ENCODE peak calls at places on chromosomes 16 and 17, in ten cellular contexts. One of them, this sample, is unnamed.

GRCh38 chr17:3976675-3977171 is 12.5 kb upstream of the ATP2A3 start:
- DNase-seq in left ventricle myocardium inferior: peak; percentile 88
- DNase-seq in heart right ventricle: peak; percentile 89
- DNase-seq in endothelial cell: no peak
- DNase-seq in prostate gland: peak; percentile 93
- DNase-seq in WERI-Rb-1: no peak
- DNase-seq in OCI-LY7: no peak
- DNase-seq in AG04450: no peak
- DNase-seq in lower leg skin: peak; percentile 36
- DNase-seq in activated B cell treated with CpG ODN at 0.5 μM for 24 hours: no peak
- DNase-seq in this sample: no peak

GRCh38 chr17:16352838-16353701 is at the start of gene CENPV:
- DNase-seq in heart right ventricle: no peak
- DNase-seq in activated B cell treated with CpG ODN at 0.5 μM for 24 hours: peak; percentile 73
- DNase-seq in lower leg skin: no peak
- DNase-seq in OCI-LY7: peak; percentile 85
- DNase-seq in WERI-Rb-1: peak; percentile 64
- DNase-seq in AG04450: no peak
- DNase-seq in prostate gland: peak; percentile 20
- DNase-seq in left ventricle myocardium inferior: peak; percentile 32
- DNase-seq in endothelial cell: peak; percentile 67
- DNase-seq in this sample: no peak

GRCh38 chr17:46152423-46152822 is 40.8 kb downstream of the KANSL1 start:
- DNase-seq in prostate gland: no peak
- DNase-seq in AG04450: no peak
- DNase-seq in heart right ventricle: no peak
- DNase-seq in OCI-LY7: peak; percentile 84
- DNase-seq in endothelial cell: no peak
- DNase-seq in activated B cell treated with CpG ODN at 0.5 μM for 24 hours: no peak
- DNase-seq in lower leg skin: no peak
- DNase-seq in left ventricle myocardium inferior: no peak
- DNase-seq in WERI-Rb-1: no peak
- DNase-seq in this sample: no peak

GRCh38 chr17:27362909-27363308 is 69.0 kb downstream of the WSB1 start:
- DNase-seq in heart right ventricle: no peak
- DNase-seq in left ventricle myocardium inferior: no peak
- DNase-seq in AG04450: no peak
- DNase-seq in endothelial cell: no peak
- DNase-seq in WERI-Rb-1: no peak
- DNase-seq in lower leg skin: no peak
- DNase-seq in activated B cell treated with CpG ODN at 0.5 μM for 24 hours: no peak
- DNase-seq in OCI-LY7: no peak
- DNase-seq in prostate gland: no peak
- DNase-seq in this sample: no peak

GRCh38 chr17:79626156-79626890 is 15.5 kb upstream of the RBFOX3 start:
- DNase-seq in lower leg skin: no peak
- DNase-seq in prostate gland: no peak
- DNase-seq in WERI-Rb-1: peak; percentile 67
- DNase-seq in heart right ventricle: peak; percentile 1
- DNase-seq in activated B cell treated with CpG ODN at 0.5 μM for 24 hours: no peak
- DNase-seq in AG04450: no peak
- DNase-seq in endothelial cell: no peak
- DNase-seq in OCI-LY7: no peak
- DNase-seq in left ventricle myocardium inferior: peak; percentile 4
- DNase-seq in this sample: peak; percentile 62

GRCh38 chr17:7478276-7479138 is 924 bp downstream of the ZBTB4 start:
- DNase-seq in heart right ventricle: peak; percentile 57
- DNase-seq in left ventricle myocardium inferior: peak; percentile 61
- DNase-seq in endothelial cell: no peak
- DNase-seq in OCI-LY7: no peak
- DNase-seq in activated B cell treated with CpG ODN at 0.5 μM for 24 hours: peak; percentile 34
- DNase-seq in prostate gland: peak; percentile 42
- DNase-seq in lower leg skin: no peak
- DNase-seq in AG04450: no peak
- DNase-seq in WERI-Rb-1: peak; percentile 67
- DNase-seq in this sample: no peak

GRCh38 chr16:57446530-57447141 is 549 bp downstream of the CIAPIN1 start:
- DNase-seq in AG04450: no peak
- DNase-seq in endothelial cell: no peak
- DNase-seq in prostate gland: no peak
- DNase-seq in WERI-Rb-1: peak; percentile 16
- DNase-seq in lower leg skin: no peak
- DNase-seq in left ventricle myocardium inferior: peak; percentile 36
- DNase-seq in OCI-LY7: peak; percentile 62
- DNase-seq in heart right ventricle: peak; percentile 42
- DNase-seq in activated B cell treated with CpG ODN at 0.5 μM for 24 hours: no peak
- DNase-seq in this sample: no peak

GRCh38 chr16:27204232-27204915 is 1.0 kb downstream of the KDM8 start:
- DNase-seq in left ventricle myocardium inferior: no peak
- DNase-seq in prostate gland: no peak
- DNase-seq in heart right ventricle: no peak
- DNase-seq in WERI-Rb-1: no peak
- DNase-seq in activated B cell treated with CpG ODN at 0.5 μM for 24 hours: no peak
- DNase-seq in AG04450: no peak
- DNase-seq in endothelial cell: no peak
- DNase-seq in lower leg skin: no peak
- DNase-seq in OCI-LY7: peak; percentile 49
- DNase-seq in this sample: no peak

GRCh38 chr17:5821813-5822212 is 237.5 kb upstream of the NLRP1 start:
- DNase-seq in lower leg skin: no peak
- DNase-seq in endothelial cell: no peak
- DNase-seq in left ventricle myocardium inferior: no peak
- DNase-seq in heart right ventricle: no peak
- DNase-seq in activated B cell treated with CpG ODN at 0.5 μM for 24 hours: no peak
- DNase-seq in WERI-Rb-1: no peak
- DNase-seq in prostate gland: no peak
- DNase-seq in OCI-LY7: no peak
- DNase-seq in AG04450: no peak
- DNase-seq in this sample: peak; percentile 56
- TF ChIP-seq CTCF in lower leg skin: no peak
- TF ChIP-seq CTCF in endothelial cell: no peak
- TF ChIP-seq CTCF in left ventricle myocardium inferior: no peak
- TF ChIP-seq CTCF in heart right ventricle: no peak
- TF ChIP-seq CTCF in activated B cell treated with CpG ODN at 0.5 μM for 24 hours: no peak
- TF ChIP-seq CTCF in WERI-Rb-1: no peak
- TF ChIP-seq CTCF in prostate gland: no peak
- TF ChIP-seq CTCF in OCI-LY7: no peak
- TF ChIP-seq CTCF in AG04450: no peak
- TF ChIP-seq CTCF in this sample: no peak

DNA sequence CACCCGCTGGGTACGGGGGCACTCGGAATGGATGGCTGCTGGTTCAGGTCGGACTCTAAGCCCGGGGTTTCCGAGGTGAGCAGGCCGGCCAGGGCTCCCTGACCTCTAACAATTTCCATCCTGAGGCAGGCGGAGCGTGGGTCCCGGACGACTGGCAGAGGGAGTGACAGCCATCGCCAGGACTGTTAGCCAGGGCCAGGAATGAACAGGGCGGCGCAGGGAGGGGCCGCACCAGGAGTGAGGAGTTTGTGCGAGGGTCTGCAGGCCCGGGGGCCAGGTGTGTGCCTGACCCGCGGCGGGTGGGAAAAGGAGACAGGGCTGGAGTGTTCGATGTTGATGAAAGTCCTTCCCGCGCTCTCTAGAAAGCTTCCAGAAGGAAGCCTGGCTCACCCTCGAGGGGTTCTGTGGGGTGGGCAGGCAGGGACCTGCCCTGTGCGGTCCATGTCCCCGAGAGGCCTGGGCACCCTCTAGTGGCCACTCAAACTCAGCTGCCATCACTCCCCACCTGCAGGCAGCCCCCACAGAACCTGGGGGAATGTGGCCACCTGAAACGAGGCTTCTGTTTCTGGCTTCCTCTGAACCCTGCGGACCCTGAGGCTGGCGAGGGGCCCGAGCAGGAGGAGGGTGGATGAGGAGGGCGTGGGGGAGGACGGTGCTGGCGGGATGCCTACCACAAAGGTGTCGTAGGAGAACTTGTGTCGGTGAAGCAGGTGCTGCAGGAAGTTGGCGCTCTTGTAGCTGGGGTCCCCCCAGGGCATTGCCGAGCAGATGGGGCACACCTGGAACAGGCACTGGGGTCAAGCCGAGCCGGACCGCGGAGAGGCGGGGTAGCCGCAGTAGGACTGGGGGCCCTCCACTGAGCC is 8.1 kb downstream of the RNF166 start:
- DNase-seq in OCI-LY7: peak; percentile 20
- DNase-seq in activated B cell treated with CpG ODN at 0.5 μM for 24 hours: no peak
- DNase-seq in AG04450: no peak
- DNase-seq in left ventricle myocardium inferior: no peak
- DNase-seq in WERI-Rb-1: peak; percentile 30
- DNase-seq in lower leg skin: no peak
- DNase-seq in prostate gland: no peak
- DNase-seq in heart right ventricle: no peak
- DNase-seq in endothelial cell: no peak
- DNase-seq in this sample: no peak
- TF ChIP-seq CTCF in OCI-LY7: peak; percentile 56
- TF ChIP-seq CTCF in activated B cell treated with CpG ODN at 0.5 μM for 24 hours: no peak
- TF ChIP-seq CTCF in AG04450: peak; percentile 31
- TF ChIP-seq CTCF in left ventricle myocardium inferior: peak; percentile 55
- TF ChIP-seq CTCF in WERI-Rb-1: peak; percentile 69
- TF ChIP-seq CTCF in lower leg skin: no peak
- TF ChIP-seq CTCF in prostate gland: peak; percentile 8
- TF ChIP-seq CTCF in heart right ventricle: peak; percentile 16
- TF ChIP-seq CTCF in endothelial cell: peak; percentile 22
- TF ChIP-seq CTCF in this sample: peak; percentile 29

GRCh38 chr16:25110392-25110947 is 1.1 kb upstream of the LCMT1 start:
- DNase-seq in AG04450: no peak
- DNase-seq in endothelial cell: no peak
- DNase-seq in lower leg skin: no peak
- DNase-seq in OCI-LY7: peak; percentile 78
- DNase-seq in prostate gland: no peak
- DNase-seq in WERI-Rb-1: no peak
- DNase-seq in activated B cell treated with CpG ODN at 0.5 μM for 24 hours: no peak
- DNase-seq in heart right ventricle: no peak
- DNase-seq in left ventricle myocardium inferior: no peak
- DNase-seq in this sample: no peak

GRCh38 chr16:25109643-25110042 is 1.9 kb upstream of the LCMT1 start:
- DNase-seq in endothelial cell: no peak
- DNase-seq in lower leg skin: peak; percentile 50
- DNase-seq in OCI-LY7: no peak
- DNase-seq in WERI-Rb-1: no peak
- DNase-seq in AG04450: peak; percentile 91
- DNase-seq in left ventricle myocardium inferior: no peak
- DNase-seq in activated B cell treated with CpG ODN at 0.5 μM for 24 hours: no peak
- DNase-seq in heart right ventricle: peak; percentile 72
- DNase-seq in prostate gland: no peak
- DNase-seq in this sample: no peak

GRCh38 chr16:25108054-25108453 is 3.5 kb upstream of the LCMT1 start:
- DNase-seq in activated B cell treated with CpG ODN at 0.5 μM for 24 hours: no peak
- DNase-seq in left ventricle myocardium inferior: no peak
- DNase-seq in WERI-Rb-1: peak; percentile 58
- DNase-seq in AG04450: no peak
- DNase-seq in prostate gland: no peak
- DNase-seq in heart right ventricle: no peak
- DNase-seq in lower leg skin: no peak
- DNase-seq in endothelial cell: no peak
- DNase-seq in OCI-LY7: peak; percentile 73
- DNase-seq in this sample: no peak

GRCh38 chr16:25114121-25114520 is 2.6 kb downstream of the LCMT1 start:
- DNase-seq in WERI-Rb-1: no peak
- DNase-seq in AG04450: no peak
- DNase-seq in endothelial cell: no peak
- DNase-seq in heart right ventricle: no peak
- DNase-seq in prostate gland: no peak
- DNase-seq in activated B cell treated with CpG ODN at 0.5 μM for 24 hours: no peak
- DNase-seq in left ventricle myocardium inferior: no peak
- DNase-seq in lower leg skin: no peak
- DNase-seq in OCI-LY7: no peak
- DNase-seq in this sample: no peak

GRCh38 chr16:25111403-25112166 is at the start of gene LCMT1:
- DNase-seq in activated B cell treated with CpG ODN at 0.5 μM for 24 hours: peak; percentile 78
- DNase-seq in WERI-Rb-1: peak; percentile 93
- DNase-seq in AG04450: peak; percentile 91
- DNase-seq in OCI-LY7: peak; percentile 98
- DNase-seq in lower leg skin: peak; percentile 97
- DNase-seq in prostate gland: peak; percentile 96
- DNase-seq in left ventricle myocardium inferior: peak; percentile 87
- DNase-seq in endothelial cell: peak; percentile 83
- DNase-seq in heart right ventricle: peak; percentile 96
- DNase-seq in this sample: peak; percentile 95
- TF ChIP-seq CTCF in activated B cell treated with CpG ODN at 0.5 μM for 24 hours: no peak
- TF ChIP-seq CTCF in WERI-Rb-1: no peak
- TF ChIP-seq CTCF in AG04450: no peak
- TF ChIP-seq CTCF in OCI-LY7: no peak
- TF ChIP-seq CTCF in lower leg skin: no peak
- TF ChIP-seq CTCF in prostate gland: no peak
- TF ChIP-seq CTCF in left ventricle myocardium inferior: peak; percentile 11
- TF ChIP-seq CTCF in endothelial cell: no peak
- TF ChIP-seq CTCF in heart right ventricle: no peak
- TF ChIP-seq CTCF in this sample: no peak

GRCh38 chr17:67633751-67634191 is 84.0 kb upstream of the NOL11 start:
- DNase-seq in prostate gland: no peak
- DNase-seq in left ventricle myocardium inferior: peak; percentile 44
- DNase-seq in endothelial cell: no peak
- DNase-seq in heart right ventricle: peak; percentile 65
- DNase-seq in lower leg skin: no peak
- DNase-seq in AG04450: no peak
- DNase-seq in OCI-LY7: no peak
- DNase-seq in activated B cell treated with CpG ODN at 0.5 μM for 24 hours: no peak
- DNase-seq in WERI-Rb-1: no peak
- DNase-seq in this sample: no peak

GRCh38 chr17:67625971-67626370 is 91.8 kb upstream of the NOL11 start:
- DNase-seq in lower leg skin: no peak
- DNase-seq in OCI-LY7: no peak
- DNase-seq in heart right ventricle: no peak
- DNase-seq in endothelial cell: no peak
- DNase-seq in activated B cell treated with CpG ODN at 0.5 μM for 24 hours: no peak
- DNase-seq in WERI-Rb-1: no peak
- DNase-seq in prostate gland: no peak
- DNase-seq in AG04450: no peak
- DNase-seq in left ventricle myocardium inferior: no peak
- DNase-seq in this sample: no peak

GRCh38 chr17:67624886-67625656 is 92.7 kb upstream of the NOL11 start:
- DNase-seq in heart right ventricle: no peak
- DNase-seq in activated B cell treated with CpG ODN at 0.5 μM for 24 hours: no peak
- DNase-seq in AG04450: no peak
- DNase-seq in lower leg skin: no peak
- DNase-seq in left ventricle myocardium inferior: no peak
- DNase-seq in WERI-Rb-1: no peak
- DNase-seq in prostate gland: no peak
- DNase-seq in endothelial cell: no peak
- DNase-seq in OCI-LY7: no peak
- DNase-seq in this sample: no peak

GRCh38 chr17:67628580-67629013 is 89.1 kb upstream of the NOL11 start:
- DNase-seq in prostate gland: no peak
- DNase-seq in endothelial cell: peak; percentile 24
- DNase-seq in left ventricle myocardium inferior: peak; percentile 26
- DNase-seq in WERI-Rb-1: peak; percentile 53
- DNase-seq in AG04450: no peak
- DNase-seq in lower leg skin: no peak
- DNase-seq in OCI-LY7: peak; percentile 8
- DNase-seq in activated B cell treated with CpG ODN at 0.5 μM for 24 hours: no peak
- DNase-seq in heart right ventricle: no peak
- DNase-seq in this sample: no peak

DNA sequence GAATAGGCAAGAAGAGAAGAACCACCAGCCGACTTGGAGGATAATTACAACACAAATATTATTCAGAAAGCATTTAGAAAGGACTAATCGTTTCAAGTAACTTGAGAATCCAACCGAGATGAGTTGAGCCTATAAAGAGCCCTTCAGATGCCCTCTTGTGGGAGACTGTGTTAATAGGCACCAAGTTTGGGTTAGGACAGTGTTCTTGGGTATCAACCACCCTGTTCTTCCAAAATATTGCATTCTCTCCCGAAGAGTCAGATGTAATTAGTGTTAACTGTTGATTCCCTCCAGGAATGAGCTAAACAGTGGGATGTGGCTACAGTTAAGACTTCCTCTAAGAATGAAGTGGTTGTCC is 87.8 kb upstream of the NOL11 start:
- DNase-seq in heart right ventricle: no peak
- DNase-seq in left ventricle myocardium inferior: no peak
- DNase-seq in endothelial cell: no peak
- DNase-seq in AG04450: no peak
- DNase-seq in OCI-LY7: peak; percentile 46
- DNase-seq in lower leg skin: no peak
- DNase-seq in WERI-Rb-1: no peak
- DNase-seq in activated B cell treated with CpG ODN at 0.5 μM for 24 hours: no peak
- DNase-seq in prostate gland: no peak
- DNase-seq in this sample: no peak
- TF ChIP-seq CTCF in heart right ventricle: peak; percentile 45
- TF ChIP-seq CTCF in left ventricle myocardium inferior: peak; percentile 56
- TF ChIP-seq CTCF in endothelial cell: no peak
- TF ChIP-seq CTCF in AG04450: peak; percentile 70
- TF ChIP-seq CTCF in OCI-LY7: peak; percentile 67
- TF ChIP-seq CTCF in lower leg skin: no peak
- TF ChIP-seq CTCF in WERI-Rb-1: peak; percentile 61
- TF ChIP-seq CTCF in activated B cell treated with CpG ODN at 0.5 μM for 24 hours: no peak
- TF ChIP-seq CTCF in prostate gland: peak; percentile 46
- TF ChIP-seq CTCF in this sample: peak; percentile 65

This sample was measured in osteocyte.